ENCODE peak calls at places on chromosomes 5 and 9, in eight cellular contexts. One of them, this sample, is unnamed.

GRCh38 chr9:696332-697090 is 145.0 kb upstream of the DMRT1 start:
- DNase-seq in left lung: no peak
- DNase-seq in right atrium auricular region: peak
- DNase-seq in uterus: peak
- DNase-seq in choroid plexus epithelial cell: peak
- DNase-seq in AG09309: no peak
- DNase-seq in AG10803: peak
- DNase-seq in lower leg skin: no peak
- DNase-seq in this sample: no peak

GRCh38 chr5:34621280-34622045 is 34.7 kb upstream of the RAI14 start:
- DNase-seq in uterus: no peak
- DNase-seq in choroid plexus epithelial cell: no peak
- DNase-seq in AG09309: no peak
- DNase-seq in left lung: no peak
- DNase-seq in right atrium auricular region: no peak
- DNase-seq in lower leg skin: no peak
- DNase-seq in AG10803: peak
- DNase-seq in this sample: no peak

GRCh38 chr5:151015974-151016587 is 4.3 kb upstream of the GPX3 start:
- DNase-seq in AG10803: no peak
- DNase-seq in uterus: no peak
- DNase-seq in left lung: no peak
- DNase-seq in AG09309: no peak
- DNase-seq in choroid plexus epithelial cell: no peak
- DNase-seq in lower leg skin: no peak
- DNase-seq in right atrium auricular region: no peak
- DNase-seq in this sample: no peak

GRCh38 chr5:158482201-158482600 is 617.5 kb downstream of the EBF1 start:
- DNase-seq in lower leg skin: no peak
- DNase-seq in right atrium auricular region: no peak
- DNase-seq in left lung: no peak
- DNase-seq in AG10803: peak
- DNase-seq in AG09309: no peak
- DNase-seq in choroid plexus epithelial cell: no peak
- DNase-seq in uterus: no peak
- DNase-seq in this sample: no peak

GRCh38 chr9:99130069-99130468 is 25.2 kb downstream of the TGFBR1 start:
- DNase-seq in lower leg skin: no peak
- DNase-seq in right atrium auricular region: no peak
- DNase-seq in AG10803: no peak
- DNase-seq in left lung: no peak
- DNase-seq in AG09309: no peak
- DNase-seq in choroid plexus epithelial cell: no peak
- DNase-seq in uterus: no peak
- DNase-seq in this sample: no peak

GRCh38 chr5:60312098-60312497 is 387.9 kb downstream of the DEPDC1B start:
- DNase-seq in choroid plexus epithelial cell: no peak
- DNase-seq in uterus: no peak
- DNase-seq in AG10803: no peak
- DNase-seq in lower leg skin: no peak
- DNase-seq in right atrium auricular region: no peak
- DNase-seq in AG09309: no peak
- DNase-seq in left lung: no peak
- DNase-seq in this sample: no peak

GRCh38 chr5:177382423-177383029 is 1.7 kb upstream of the SLC34A1 start:
- DNase-seq in right atrium auricular region: no peak
- DNase-seq in choroid plexus epithelial cell: peak
- DNase-seq in lower leg skin: no peak
- DNase-seq in left lung: no peak
- DNase-seq in AG10803: peak
- DNase-seq in AG09309: no peak
- DNase-seq in uterus: no peak
- DNase-seq in this sample: peak

GRCh38 chr9:105683688-105684275 is 10.6 kb upstream of the TMEM38B start:
- DNase-seq in uterus: no peak
- DNase-seq in left lung: no peak
- DNase-seq in choroid plexus epithelial cell: no peak
- DNase-seq in AG09309: no peak
- DNase-seq in right atrium auricular region: no peak
- DNase-seq in AG10803: no peak
- DNase-seq in lower leg skin: no peak
- DNase-seq in this sample: no peak

GRCh38 chr5:176473335-176474006 is 25.3 kb downstream of the FAF2 start:
- DNase-seq in AG10803: no peak
- DNase-seq in left lung: no peak
- DNase-seq in AG09309: no peak
- DNase-seq in uterus: no peak
- DNase-seq in choroid plexus epithelial cell: no peak
- DNase-seq in right atrium auricular region: no peak
- DNase-seq in lower leg skin: no peak
- DNase-seq in this sample: no peak

GRCh38 chr5:110846621-110847020 is 107.8 kb downstream of the SLC25A46 start:
- DNase-seq in right atrium auricular region: no peak
- DNase-seq in choroid plexus epithelial cell: peak
- DNase-seq in uterus: no peak
- DNase-seq in AG10803: no peak
- DNase-seq in lower leg skin: no peak
- DNase-seq in left lung: no peak
- DNase-seq in AG09309: no peak
- DNase-seq in this sample: no peak

GRCh38 chr5:101942321-101942882 is 353.7 kb downstream of the SLCO4C1 start:
- DNase-seq in AG09309: no peak
- DNase-seq in right atrium auricular region: no peak
- DNase-seq in AG10803: no peak
- DNase-seq in lower leg skin: no peak
- DNase-seq in choroid plexus epithelial cell: peak
- DNase-seq in left lung: peak
- DNase-seq in uterus: no peak
- DNase-seq in this sample: no peak

GRCh38 chr5:96816430-96816939 is 8.7 kb upstream of the ERAP1 start:
- DNase-seq in choroid plexus epithelial cell: no peak
- DNase-seq in left lung: no peak
- DNase-seq in AG10803: no peak
- DNase-seq in right atrium auricular region: no peak
- DNase-seq in uterus: no peak
- DNase-seq in lower leg skin: no peak
- DNase-seq in AG09309: no peak
- DNase-seq in this sample: no peak

GRCh38 chr5:168747987-168748777 is 169.0 kb upstream of the PANK3 start:
- DNase-seq in AG09309: no peak
- DNase-seq in AG10803: peak
- DNase-seq in uterus: no peak
- DNase-seq in left lung: no peak
- DNase-seq in right atrium auricular region: no peak
- DNase-seq in choroid plexus epithelial cell: peak
- DNase-seq in lower leg skin: peak
- DNase-seq in this sample: no peak

GRCh38 chr5:82465235-82465634 is 187.1 kb upstream of the RPS23 start:
- DNase-seq in uterus: no peak
- DNase-seq in AG09309: no peak
- DNase-seq in choroid plexus epithelial cell: peak
- DNase-seq in right atrium auricular region: no peak
- DNase-seq in left lung: no peak
- DNase-seq in lower leg skin: no peak
- DNase-seq in AG10803: no peak
- DNase-seq in this sample: no peak

GRCh38 chr9:131418143-131419028 is 24.5 kb downstream of the PRRC2B start:
- DNase-seq in AG10803: peak
- DNase-seq in right atrium auricular region: no peak
- DNase-seq in lower leg skin: no peak
- DNase-seq in uterus: no peak
- DNase-seq in choroid plexus epithelial cell: no peak
- DNase-seq in AG09309: no peak
- DNase-seq in left lung: no peak
- DNase-seq in this sample: peak

GRCh38 chr5:77772729-77773128 is 3.4 kb downstream of the TBCA start:
- DNase-seq in AG09309: no peak
- DNase-seq in AG10803: no peak
- DNase-seq in right atrium auricular region: no peak
- DNase-seq in uterus: no peak
- DNase-seq in choroid plexus epithelial cell: no peak
- DNase-seq in left lung: no peak
- DNase-seq in lower leg skin: no peak
- DNase-seq in this sample: no peak
- H3K4me3 ChIP-seq in AG09309: no peak
- H3K4me3 ChIP-seq in AG10803: no peak
- H3K4me3 ChIP-seq in right atrium auricular region: no peak
- H3K4me3 ChIP-seq in uterus: no peak
- H3K4me3 ChIP-seq in choroid plexus epithelial cell: no peak
- H3K4me3 ChIP-seq in left lung: no peak
- H3K4me3 ChIP-seq in lower leg skin: no peak
- H3K4me3 ChIP-seq in this sample: no peak

DNA sequence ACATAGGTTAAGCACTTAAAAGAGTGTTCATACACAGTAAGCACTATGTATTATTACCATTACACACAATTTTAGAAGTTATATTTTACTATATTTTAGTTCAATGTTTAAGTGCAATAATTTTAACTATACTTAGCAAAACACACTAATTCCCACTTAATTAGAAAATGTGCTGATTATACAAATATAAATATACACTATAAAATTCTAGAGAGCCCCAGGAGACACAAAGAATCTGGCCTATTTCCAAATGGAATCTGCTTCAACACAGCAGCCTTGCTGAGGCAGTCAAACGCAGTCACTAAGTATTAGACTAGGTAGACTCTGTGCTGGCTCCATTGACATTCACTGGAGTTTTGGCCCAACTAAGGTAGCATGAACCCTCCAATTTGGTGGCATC is 160.9 kb downstream of the CETN3 start:
- DNase-seq in right atrium auricular region: no peak
- DNase-seq in uterus: no peak
- DNase-seq in AG09309: no peak
- DNase-seq in AG10803: no peak
- DNase-seq in choroid plexus epithelial cell: peak
- DNase-seq in left lung: no peak
- DNase-seq in lower leg skin: no peak
- DNase-seq in this sample: no peak
- H3K4me3 ChIP-seq in right atrium auricular region: no peak
- H3K4me3 ChIP-seq in uterus: no peak
- H3K4me3 ChIP-seq in AG09309: no peak
- H3K4me3 ChIP-seq in AG10803: no peak
- H3K4me3 ChIP-seq in choroid plexus epithelial cell: no peak
- H3K4me3 ChIP-seq in left lung: no peak
- H3K4me3 ChIP-seq in lower leg skin: no peak
- H3K4me3 ChIP-seq in this sample: no peak

GRCh38 chr5:135504376-135504775 is 31.4 kb downstream of the NEUROG1 start:
- DNase-seq in choroid plexus epithelial cell: no peak
- DNase-seq in lower leg skin: peak
- DNase-seq in AG10803: no peak
- DNase-seq in uterus: no peak
- DNase-seq in right atrium auricular region: no peak
- DNase-seq in AG09309: no peak
- DNase-seq in left lung: no peak
- DNase-seq in this sample: no peak

GRCh38 chr5:135511858-135512257 is 23.9 kb downstream of the NEUROG1 start:
- DNase-seq in uterus: no peak
- DNase-seq in choroid plexus epithelial cell: no peak
- DNase-seq in AG10803: no peak
- DNase-seq in right atrium auricular region: no peak
- DNase-seq in left lung: no peak
- DNase-seq in AG09309: no peak
- DNase-seq in lower leg skin: no peak
- DNase-seq in this sample: no peak

GRCh38 chr5:135505973-135506372 is 29.8 kb downstream of the NEUROG1 start:
- DNase-seq in AG09309: no peak
- DNase-seq in uterus: no peak
- DNase-seq in right atrium auricular region: no peak
- DNase-seq in lower leg skin: no peak
- DNase-seq in left lung: no peak
- DNase-seq in AG10803: peak
- DNase-seq in choroid plexus epithelial cell: no peak
- DNase-seq in this sample: no peak

GRCh38 chr5:135509995-135510394 is 25.8 kb downstream of the NEUROG1 start:
- DNase-seq in uterus: no peak
- DNase-seq in choroid plexus epithelial cell: no peak
- DNase-seq in lower leg skin: no peak
- DNase-seq in left lung: no peak
- DNase-seq in right atrium auricular region: no peak
- DNase-seq in AG10803: no peak
- DNase-seq in AG09309: no peak
- DNase-seq in this sample: no peak

DNA sequence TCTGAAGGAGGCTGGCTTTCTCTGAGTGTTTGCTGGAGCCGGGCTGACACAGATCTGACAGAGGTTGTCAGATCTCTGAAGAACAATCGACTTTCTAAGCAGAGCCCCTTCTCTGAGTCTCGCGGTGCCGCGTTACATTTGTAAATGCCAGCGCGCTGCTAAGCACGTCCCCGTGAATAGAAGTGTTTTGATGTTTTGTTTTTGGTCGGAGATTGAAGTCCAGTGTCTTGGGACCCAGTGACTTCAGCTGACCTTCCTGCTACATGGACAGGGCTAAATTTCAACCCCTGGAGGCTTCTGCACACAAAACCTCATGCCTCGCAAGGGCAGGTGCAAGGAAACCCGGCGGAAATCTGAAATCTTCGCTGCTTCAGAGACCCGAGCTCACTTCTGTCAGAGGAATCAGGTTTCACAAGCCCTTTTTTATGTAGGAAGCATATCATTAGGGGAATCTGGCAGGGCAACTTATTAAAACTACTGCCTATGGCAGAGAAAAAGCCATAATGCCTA is 27.2 kb downstream of the NEUROG1 start:
- DNase-seq in right atrium auricular region: no peak
- DNase-seq in lower leg skin: no peak
- DNase-seq in left lung: peak
- DNase-seq in AG10803: no peak
- DNase-seq in uterus: no peak
- DNase-seq in AG09309: no peak
- DNase-seq in choroid plexus epithelial cell: no peak
- DNase-seq in this sample: no peak
- H3K4me3 ChIP-seq in right atrium auricular region: no peak
- H3K4me3 ChIP-seq in lower leg skin: no peak
- H3K4me3 ChIP-seq in left lung: no peak
- H3K4me3 ChIP-seq in AG10803: no peak
- H3K4me3 ChIP-seq in uterus: no peak
- H3K4me3 ChIP-seq in AG09309: no peak
- H3K4me3 ChIP-seq in choroid plexus epithelial cell: no peak
- H3K4me3 ChIP-seq in this sample: no peak

DNA sequence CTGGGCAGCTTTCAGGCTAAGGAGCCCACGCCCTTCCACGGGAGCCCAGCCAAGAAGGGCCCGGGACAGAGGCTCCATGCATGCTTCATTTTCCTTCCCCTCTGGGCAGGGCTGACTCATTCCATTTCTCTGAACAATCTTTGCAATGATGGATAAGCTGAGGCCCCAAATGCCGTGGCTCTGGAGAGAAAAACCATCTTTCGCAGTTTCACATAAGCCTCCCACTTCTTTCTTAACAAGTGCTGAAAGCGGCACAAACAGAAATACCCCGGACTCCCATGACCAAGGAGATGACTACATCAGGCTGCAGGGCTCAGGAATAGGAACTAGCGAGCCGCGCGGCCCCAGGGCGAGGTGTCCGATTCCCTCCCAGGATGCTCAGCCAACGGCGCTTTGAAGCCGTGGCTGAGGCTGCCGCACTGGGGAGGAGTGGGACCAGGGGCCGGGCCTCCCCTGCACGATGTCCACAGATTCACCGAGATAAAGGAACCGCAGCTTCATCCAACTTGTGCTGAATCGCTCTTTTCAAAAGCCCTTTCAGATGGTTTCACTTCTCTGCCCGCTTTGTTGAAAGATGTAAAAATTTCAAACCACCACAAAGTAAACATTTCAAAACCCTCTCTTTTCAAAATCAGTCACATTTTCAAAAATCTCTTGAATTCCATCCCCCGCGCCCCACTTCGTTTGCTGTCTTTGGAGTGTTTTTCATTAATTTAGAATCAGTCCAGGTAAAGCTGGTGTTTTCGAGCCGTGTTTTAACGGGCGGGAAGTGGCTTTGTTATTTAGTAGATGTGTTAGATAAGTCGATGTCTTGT is 96.6 kb upstream of the LMX1B start:
- DNase-seq in lower leg skin: peak
- DNase-seq in choroid plexus epithelial cell: peak
- DNase-seq in left lung: peak
- DNase-seq in uterus: no peak
- DNase-seq in AG10803: peak
- DNase-seq in AG09309: peak
- DNase-seq in right atrium auricular region: peak
- DNase-seq in this sample: no peak
- H3K4me3 ChIP-seq in lower leg skin: peak
- H3K4me3 ChIP-seq in choroid plexus epithelial cell: peak
- H3K4me3 ChIP-seq in left lung: peak
- H3K4me3 ChIP-seq in uterus: no peak
- H3K4me3 ChIP-seq in AG10803: peak
- H3K4me3 ChIP-seq in AG09309: peak
- H3K4me3 ChIP-seq in right atrium auricular region: peak
- H3K4me3 ChIP-seq in this sample: peak

This sample was measured in right lobe of liver.